ENCODE peak calls at places on chromosome 11, in ten cellular contexts. A, M, C, P, V, B, I, H, Z and R are unnamed samples.

GRCh38 chr11:74019104-74019738 is 10.3 kb upstream of the UCP3 start:
- DNase-seq in A (no peak), M (no peak), C (peak), P (peak), V (peak), B (no peak), I (no peak), H (peak), Z (no peak), R (no peak)

GRCh38 chr11:8070417-8071101 is 10.5 kb upstream of the TUB start:
- DNase-seq in A (no peak), M (no peak), C (peak), P (peak), V (no peak), B (peak), I (peak), H (peak), Z (peak), R (peak)

GRCh38 chr11:46252373-46252914 is 25.0 kb upstream of the CREB3L1 start:
- DNase-seq in A (no peak), M (no peak), C (no peak), P (peak), V (peak), B (no peak), I (no peak), H (no peak), Z (no peak), R (no peak)

GRCh38 chr11:10204021-10204420 is 90.0 kb downstream of the SBF2 start:
- DNase-seq in A (no peak), M (no peak), C (no peak), P (no peak), V (no peak), B (no peak), I (no peak), H (peak), Z (no peak), R (no peak)

GRCh38 chr11:118933486-118933885 is 7.8 kb upstream of the BCL9L start:
- DNase-seq in A (no peak), M (no peak), C (no peak), P (no peak), V (no peak), B (no peak), I (no peak), H (peak), Z (no peak), R (no peak)

GRCh38 chr11:12150831-12151382 is 40.5 kb downstream of the MICAL2 start:
- DNase-seq in A (peak), M (no peak), C (peak), P (no peak), V (no peak), B (no peak), I (peak), H (peak), Z (no peak), R (peak)

GRCh38 chr11:127114035-127114434 is 113.5 kb upstream of the KIRREL3 start:
- DNase-seq in A (no peak), M (no peak), C (no peak), P (no peak), V (no peak), B (no peak), I (no peak), H (no peak), Z (no peak), R (no peak)

GRCh38 chr11:26820739-26821138 is 98.9 kb upstream of the SLC5A12 start:
- DNase-seq in A (peak), M (no peak), C (peak), P (no peak), V (no peak), B (no peak), I (peak), H (peak), Z (no peak), R (peak)

GRCh38 chr11:129528296-129528695 is 152.6 kb downstream of the BARX2 start:
- DNase-seq in A (no peak), M (no peak), C (no peak), P (no peak), V (no peak), B (no peak), I (no peak), H (no peak), Z (no peak), R (no peak)

GRCh38 chr11:2313051-2313951 is 11.5 kb downstream of the TSPAN32 start:
- DNase-seq in A (no peak), M (no peak), C (no peak), P (no peak), V (no peak), B (no peak), I (no peak), H (no peak), Z (no peak), R (no peak)

GRCh38 chr11:109946322-109946846 is 146.8 kb upstream of the ZC3H12C start:
- DNase-seq in A (peak), M (peak), C (peak), P (peak), V (peak), B (peak), I (peak), H (peak), Z (peak), R (peak)

GRCh38 chr11:10932976-10933375 is 75.1 kb upstream of the ZBED5 start:
- DNase-seq in A (no peak), M (no peak), C (no peak), P (no peak), V (no peak), B (no peak), I (no peak), H (no peak), Z (peak), R (no peak)

GRCh38 chr11:77557553-77557952 is 32.2 kb upstream of the AQP11 start:
- DNase-seq in A (peak), M (no peak), C (peak), P (peak), V (peak), B (no peak), I (no peak), H (peak), Z (peak), R (peak)

GRCh38 chr11:77726524-77726923 is 88.9 kb upstream of the CLNS1A start:
- DNase-seq in A (no peak), M (no peak), C (no peak), P (no peak), V (no peak), B (no peak), I (no peak), H (no peak), Z (no peak), R (no peak)

GRCh38 chr11:59208956-59209355 is 3.8 kb downstream of the MPEG1 start:
- DNase-seq in A (no peak), M (no peak), C (peak), P (no peak), V (no peak), B (no peak), I (peak), H (peak), Z (no peak), R (no peak)

GRCh38 chr11:122743949-122744876 is 88.7 kb downstream of the UBASH3B start:
- DNase-seq in A (no peak), M (no peak), C (no peak), P (no peak), V (peak), B (no peak), I (no peak), H (no peak), Z (no peak), R (no peak)

GRCh38 chr11:46618789-46619188 is 1.4 kb downstream of the ATG13 start:
- DNase-seq in A (no peak), M (no peak), C (peak), P (no peak), V (no peak), B (no peak), I (no peak), H (no peak), Z (no peak), R (no peak)

GRCh38 chr11:10770626-10771254 is 19.7 kb downstream of the CTR9 start:
- DNase-seq in A (peak), M (peak), C (peak), P (peak), V (peak), B (peak), I (peak), H (peak), Z (peak), R (peak)

GRCh38 chr11:68010058-68011041 is at the start of gene ALDH3B1:
- DNase-seq in A (peak), M (no peak), C (peak), P (peak), V (peak), B (peak), I (peak), H (peak), Z (peak), R (peak)

GRCh38 chr11:111417766-111418435 is 38.8 kb upstream of the POU2AF1 start:
- DNase-seq in A (no peak), M (no peak), C (peak), P (no peak), V (peak), B (no peak), I (peak), H (peak), Z (no peak), R (peak)

GRCh38 chr11:59097113-59097708 is 9.8 kb upstream of the FAM111B start:
- DNase-seq in A (peak), M (peak), C (peak), P (peak), V (peak), B (peak), I (peak), H (peak), Z (peak), R (peak)

GRCh38 chr11:75279273-75279672 is 38.7 kb downstream of the TPBGL start:
- DNase-seq in A (peak), M (no peak), C (peak), P (no peak), V (no peak), B (no peak), I (no peak), H (no peak), Z (peak), R (peak)

GRCh38 chr11:86205415-86206268 is 38.9 kb upstream of the EED start:
- DNase-seq in A (peak), M (no peak), C (no peak), P (peak), V (no peak), B (no peak), I (no peak), H (no peak), Z (no peak), R (no peak)

GRCh38 chr11:106021181-106021966 is 666 bp downstream of the MSANTD4 start:
- DNase-seq in A (no peak), M (no peak), C (peak), P (peak), V (no peak), B (no peak), I (no peak), H (peak), Z (no peak), R (peak)

GRCh38 chr11:77106321-77106720 is 3.7 kb downstream of the OMP start:
- DNase-seq in A (no peak), M (no peak), C (peak), P (no peak), V (peak), B (no peak), I (no peak), H (peak), Z (no peak), R (peak)

GRCh38 chr11:36213050-36213840 is 76.0 kb downstream of the COMMD9 start:
- DNase-seq in A (no peak), M (no peak), C (no peak), P (no peak), V (no peak), B (no peak), I (no peak), H (no peak), Z (peak), R (no peak)

GRCh38 chr11:40337118-40337517 is 1122.3 kb downstream of the LRRC4C start:
- DNase-seq in A (no peak), M (no peak), C (peak), P (no peak), V (no peak), B (no peak), I (peak), H (no peak), Z (no peak), R (peak)

GRCh38 chr11:36012979-36013378 is 69.1 kb downstream of the LDLRAD3 start:
- DNase-seq in A (peak), M (no peak), C (no peak), P (no peak), V (no peak), B (no peak), I (no peak), H (peak), Z (no peak), R (peak)

GRCh38 chr11:71215372-71215965 is 36.9 kb downstream of the SHANK2 start:
- DNase-seq in A (no peak), M (no peak), C (no peak), P (no peak), V (no peak), B (no peak), I (no peak), H (no peak), Z (no peak), R (no peak)

GRCh38 chr11:111978028-111978771 is 41.1 kb downstream of the DIXDC1 start:
- DNase-seq in A (peak), M (peak), C (peak), P (no peak), V (peak), B (no peak), I (peak), H (peak), Z (peak), R (peak)

GRCh38 chr11:33695051-33695566 is 5.5 kb downstream of the C11orf91 start:
- DNase-seq in A (no peak), M (no peak), C (no peak), P (peak), V (no peak), B (no peak), I (no peak), H (no peak), Z (no peak), R (no peak)

GRCh38 chr11:107898270-107898669 is 30.0 kb upstream of the RAB39A start:
- DNase-seq in A (no peak), M (peak), C (peak), P (peak), V (no peak), B (peak), I (peak), H (peak), Z (peak), R (peak)

GRCh38 chr11:121613724-121614123 is 161.0 kb upstream of the SORL1-AS1 start:
- DNase-seq in A (no peak), M (no peak), C (peak), P (no peak), V (no peak), B (no peak), I (no peak), H (no peak), Z (no peak), R (peak)

GRCh38 chr11:12175694-12176241 is 65.4 kb downstream of the MICAL2 start:
- DNase-seq in A (peak), M (no peak), C (peak), P (no peak), V (no peak), B (peak), I (peak), H (peak), Z (no peak), R (peak)

DNA sequence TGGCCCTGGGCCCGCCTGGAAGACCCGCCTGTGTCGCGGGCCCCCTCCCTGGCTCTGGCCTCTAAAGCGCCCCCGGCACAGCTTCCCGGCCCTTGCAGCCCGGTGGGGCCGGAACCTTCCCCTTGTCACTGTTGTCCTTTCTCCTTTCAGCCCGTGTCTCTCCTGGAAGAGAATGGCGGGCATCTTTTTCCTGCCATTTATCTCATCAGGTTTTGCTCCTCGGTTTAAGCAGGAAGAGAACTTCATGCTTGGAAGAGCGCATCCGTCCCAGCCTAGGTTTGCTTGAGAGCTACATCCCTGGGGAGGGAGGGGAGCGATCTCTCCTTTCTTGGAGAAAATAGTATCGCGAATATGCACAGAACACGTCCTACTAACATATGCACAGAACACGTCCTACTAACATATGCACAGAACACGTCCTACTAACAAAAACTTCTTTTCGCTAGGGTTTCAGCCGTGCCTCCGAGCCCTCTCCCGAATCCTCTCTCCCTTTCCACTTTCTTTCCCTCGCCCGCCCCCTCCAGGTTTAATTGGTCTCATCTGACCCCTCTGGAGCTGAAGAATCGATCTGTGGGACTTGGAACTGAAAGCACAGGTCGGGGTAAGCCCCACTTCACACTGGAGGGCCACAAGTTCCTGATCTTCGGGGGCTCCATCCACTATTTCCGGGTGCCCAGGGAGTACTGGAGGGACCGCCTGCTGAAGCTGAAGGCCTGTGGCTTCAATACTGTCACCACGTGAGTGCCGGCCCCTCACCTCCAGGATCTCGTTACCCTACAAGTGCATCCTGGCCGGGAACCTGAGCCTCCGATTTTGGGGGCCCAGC is 1.2 kb downstream of the GLB1L3 start:
- DNase-seq in A (no peak), M (no peak), C (no peak), P (no peak), V (no peak), B (no peak), I (no peak), H (peak), Z (peak), R (peak)
- H3K4me3 ChIP-seq in A (no peak), M (peak), C (no peak), P (no peak), V (no peak), B (no peak), I (peak), H (no peak), Z (peak), R (no peak)

GRCh38 chr11:64868904-64869570 is 9.4 kb downstream of the EHD1 start:
- DNase-seq in A (peak), M (no peak), C (peak), P (no peak), V (no peak), B (no peak), I (peak), H (peak), Z (no peak), R (peak)
- H3K9ac ChIP-seq in A (no peak), M (no peak), C (peak), P (no peak), V (peak), B (no peak), I (peak), H (peak), Z (no peak), R (no peak)

GRCh38 chr11:102468636-102469195 is 16.2 kb upstream of the TMEM123 start:
- DNase-seq in A (peak), M (no peak), C (peak), P (no peak), V (no peak), B (no peak), I (no peak), H (peak), Z (no peak), R (no peak)
- H3K4me3 ChIP-seq in A (no peak), M (no peak), C (no peak), P (no peak), V (no peak), B (no peak), I (no peak), H (peak), Z (no peak), R (peak)

GRCh38 chr11:60831501-60832079 is 10.3 kb upstream of the CCDC86 start:
- DNase-seq in A (peak), M (no peak), C (peak), P (no peak), V (no peak), B (no peak), I (peak), H (peak), Z (no peak), R (no peak)
- H3K9ac ChIP-seq in A (no peak), M (no peak), C (no peak), P (no peak), V (no peak), B (no peak), I (no peak), H (no peak), Z (no peak), R (no peak)

GRCh38 chr11:64150481-64151239 is 15.3 kb downstream of the MACROD1 start:
- DNase-seq in A (no peak), M (no peak), C (no peak), P (no peak), V (no peak), B (no peak), I (no peak), H (no peak), Z (no peak), R (no peak)
- H3K4me3 ChIP-seq in A (no peak), M (no peak), C (no peak), P (no peak), V (no peak), B (no peak), I (no peak), H (no peak), Z (no peak), R (no peak)

GRCh38 chr11:120196857-120197253 is 14.0 kb upstream of the OAF start:
- DNase-seq in A (no peak), M (no peak), C (no peak), P (no peak), V (no peak), B (no peak), I (no peak), H (no peak), Z (no peak), R (no peak)

GRCh38 chr11:120194166-120194565 is 16.7 kb upstream of the OAF start:
- DNase-seq in A (no peak), M (no peak), C (no peak), P (no peak), V (no peak), B (no peak), I (no peak), H (no peak), Z (no peak), R (no peak)

GRCh38 chr11:120191058-120191457 is 19.8 kb upstream of the OAF start:
- DNase-seq in A (no peak), M (no peak), C (no peak), P (no peak), V (no peak), B (no peak), I (no peak), H (no peak), Z (no peak), R (no peak)

GRCh38 chr11:120195601-120196289 is 15.1 kb upstream of the OAF start:
- DNase-seq in A (no peak), M (no peak), C (no peak), P (no peak), V (no peak), B (no peak), I (no peak), H (no peak), Z (peak), R (no peak)

GRCh38 chr11:120192831-120193625 is 17.8 kb upstream of the OAF start:
- DNase-seq in A (no peak), M (no peak), C (no peak), P (peak), V (no peak), B (no peak), I (no peak), H (no peak), Z (no peak), R (no peak)
- H3K9ac ChIP-seq in A (no peak), M (no peak), C (no peak), P (peak), V (no peak), B (no peak), I (no peak), H (no peak), Z (no peak), R (no peak)

DNA sequence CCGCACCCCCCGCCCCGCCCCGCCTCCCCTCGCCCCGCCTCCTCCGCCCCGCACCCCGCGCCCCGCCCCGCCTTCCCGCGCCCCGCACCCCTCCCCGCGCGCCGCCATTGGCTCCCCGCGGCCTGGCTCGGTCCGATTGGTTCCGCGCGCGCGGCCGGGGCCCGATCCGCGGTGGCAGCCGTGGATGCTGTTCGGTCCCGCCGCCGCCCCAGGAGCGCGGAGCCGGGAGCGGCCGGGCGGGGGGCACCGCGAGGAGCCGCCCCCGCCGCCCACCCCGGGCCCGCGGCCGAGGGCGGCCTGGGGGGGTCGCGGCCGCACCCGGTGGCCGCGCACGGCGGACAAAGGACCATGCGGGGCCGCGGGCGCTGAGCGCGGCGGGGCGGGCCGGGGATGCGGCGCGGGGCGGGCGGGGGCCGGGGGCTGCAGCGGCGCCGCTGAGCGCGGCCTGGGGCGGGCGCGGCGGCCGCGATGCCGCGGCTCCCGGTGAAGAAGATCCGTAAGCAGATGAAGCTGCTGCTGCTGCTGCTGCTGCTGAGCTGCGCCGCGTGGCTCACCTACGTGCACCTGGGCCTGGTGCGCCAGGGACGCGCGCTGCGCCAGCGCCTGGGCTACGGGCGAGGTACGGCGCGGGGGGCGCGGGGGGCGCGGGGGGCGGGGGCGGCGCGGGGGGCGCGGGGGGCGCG is at the start of gene B4GALNT4:
- DNase-seq in A (no peak), M (no peak), C (peak), P (no peak), V (no peak), B (no peak), I (no peak), H (peak), Z (peak), R (peak)
- H3K4me3 ChIP-seq in A (peak), M (peak), C (peak), P (peak), V (no peak), B (peak), I (peak), H (peak), Z (peak), R (no peak)